ENCODE peak calls at places on chromosomes 7 and 10, in ten cellular contexts. D is cardiac muscle cell; J is brain microvascular endothelial cell; Q is esophagus squamous epithelium; B is K562; V is CD8-positive, alpha-beta T cell; N is AG10803; H is astrocyte of the spinal cord; X is heart right ventricle; M is psoas muscle. C is an unnamed sample.

GRCh38 chr10:26805567-26806245 is 55.1 kb downstream of the ABI1 start:
- DNase-seq in B (no peak), V (no peak), N (peak; percentile 35), M (no peak), H (peak; percentile 17), X (no peak), Q (no peak), J (peak; percentile 28), D (no peak), C (no peak)

GRCh38 chr7:134886353-134887057 is 99.8 kb upstream of the AGBL3 start:
- DNase-seq in J (peak; percentile 77), B (no peak), N (peak; percentile 72), V (no peak), Q (no peak), M (peak; percentile 28), H (peak; percentile 82), X (no peak), D (peak; percentile 37), C (peak; percentile 63)

GRCh38 chr10:69665457-69666320 is 35.6 kb downstream of the FAM241B start:
- DNase-seq in Q (no peak), D (no peak), B (no peak), H (no peak), X (no peak), M (no peak), V (no peak), J (no peak), N (no peak), C (no peak)

GRCh38 chr7:120741371-120742042 is 116.4 kb downstream of the TSPAN12 start:
- DNase-seq in B (no peak), J (no peak), X (no peak), Q (no peak), D (no peak), M (no peak), N (no peak), H (no peak), V (no peak), C (no peak)

GRCh38 chr10:95447733-95448132 is 113.4 kb downstream of the SORBS1 start:
- DNase-seq in X (no peak), V (no peak), Q (no peak), M (no peak), H (peak; percentile 33), J (no peak), N (peak; percentile 28), D (no peak), B (no peak), C (no peak)

GRCh38 chr7:107564553-107565298 is 955 bp downstream of the DUS4L start:
- DNase-seq in X (no peak), J (peak; percentile 18), B (no peak), M (no peak), V (no peak), Q (no peak), D (no peak), H (peak; percentile 86), N (peak; percentile 83), C (peak; percentile 68)

GRCh38 chr10:130025811-130026510 is 61.9 kb upstream of the EBF3 start:
- DNase-seq in M (no peak), Q (no peak), D (no peak), J (no peak), B (no peak), X (no peak), V (no peak), H (no peak), N (no peak), C (peak; percentile 3)

GRCh38 chr10:786666-787512 is 97.4 kb upstream of the DIP2C start:
- DNase-seq in B (no peak), V (no peak), M (no peak), X (no peak), D (no peak), Q (no peak), N (no peak), J (no peak), H (no peak), C (no peak)

GRCh38 chr10:117550042-117550441 is 7.5 kb downstream of the EMX2 start:
- DNase-seq in V (no peak), H (no peak), D (no peak), X (no peak), M (no peak), B (no peak), J (no peak), Q (no peak), N (no peak), C (no peak)

DNA sequence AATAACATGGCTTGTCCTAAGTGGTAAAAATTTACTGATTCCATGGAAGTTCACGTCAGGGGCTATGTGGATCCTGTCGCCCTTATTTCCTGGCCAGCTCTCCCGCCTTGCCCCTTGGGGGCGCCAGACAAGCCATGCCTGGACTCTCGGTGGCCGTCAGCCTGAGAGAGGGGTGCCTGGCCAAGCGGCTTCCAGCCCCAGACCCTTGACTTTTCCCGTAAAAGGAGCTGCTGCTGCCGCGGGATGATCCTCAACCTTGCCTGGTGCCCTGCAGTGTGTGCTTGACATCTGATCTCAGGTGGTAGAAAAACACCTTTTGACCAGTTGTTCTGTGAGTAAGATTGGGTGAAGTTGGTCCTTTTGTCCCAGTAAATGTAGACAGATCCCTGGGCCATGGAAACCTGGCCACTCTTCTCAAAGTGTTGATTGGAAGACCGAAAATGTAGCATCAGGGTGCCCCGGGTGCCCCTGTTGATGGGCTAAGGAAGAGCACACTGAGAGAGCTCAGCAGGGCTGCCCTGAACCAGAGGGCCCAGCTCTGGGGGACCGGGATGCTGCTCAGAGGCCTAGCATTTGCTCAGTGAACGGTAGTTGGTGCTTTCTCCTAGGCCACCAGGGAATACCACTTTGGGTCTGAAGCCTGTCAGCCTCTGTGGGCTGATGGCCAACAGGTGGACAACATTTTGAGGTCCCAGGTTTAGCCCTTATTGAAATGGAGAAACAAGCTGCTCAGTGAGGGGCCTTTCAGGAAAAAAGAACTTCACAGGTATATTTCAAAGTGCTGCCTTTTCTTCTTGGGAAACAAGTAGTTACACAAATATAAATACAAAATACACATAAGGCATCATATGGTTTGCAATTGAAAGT is 162.5 kb downstream of the LRMDA start:
- DNase-seq in N (no peak), D (no peak), H (no peak), J (no peak), V (no peak), M (no peak), X (no peak), Q (no peak), B (peak; percentile 27), C (no peak)
- TF ChIP-seq CTCF in N (no peak), D (no peak), H (peak; percentile 31), J (peak; percentile 45), V (no peak), M (no peak), X (no peak), Q (no peak), B (peak; percentile 56), C (no peak)

GRCh38 chr10:101087965-101088364 is 26.2 kb downstream of the KAZALD1 start:
- DNase-seq in V (no peak), N (no peak), J (no peak), H (no peak), X (no peak), M (no peak), D (no peak), B (no peak), Q (no peak), C (no peak)

GRCh38 chr10:101091546-101092290 is 29.9 kb downstream of the KAZALD1 start:
- DNase-seq in J (peak; percentile 4), D (no peak), H (no peak), X (no peak), N (no peak), B (no peak), Q (no peak), V (no peak), M (no peak), C (no peak)

GRCh38 chr10:101092742-101093386 is 31.1 kb downstream of the KAZALD1 start:
- DNase-seq in H (no peak), Q (no peak), M (no peak), D (no peak), X (no peak), J (no peak), N (no peak), V (no peak), B (no peak), C (no peak)

GRCh38 chr10:101089520-101090299 is 27.9 kb downstream of the KAZALD1 start:
- DNase-seq in H (no peak), B (no peak), M (no peak), V (no peak), Q (no peak), J (no peak), N (no peak), X (no peak), D (no peak), C (no peak)

DNA sequence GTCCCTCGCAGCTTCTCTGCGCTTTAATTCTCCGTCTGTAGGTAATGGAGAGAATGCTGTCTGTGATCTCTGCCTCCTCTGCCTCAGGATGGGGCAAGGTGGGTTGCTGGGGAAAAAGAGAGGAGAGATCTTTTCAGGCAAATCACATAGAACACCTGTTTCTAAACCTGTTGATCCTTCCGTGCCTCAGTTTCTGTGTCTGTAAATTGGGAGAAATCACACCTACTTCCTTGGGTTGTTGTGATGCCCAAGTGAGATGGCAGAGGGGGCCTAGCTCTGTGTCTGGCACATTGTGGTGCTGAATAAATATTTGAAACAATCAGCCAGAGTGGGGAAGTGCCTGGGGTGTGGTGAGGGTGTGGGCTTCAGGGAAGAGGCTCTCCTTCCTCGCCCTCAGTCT is 28.8 kb downstream of the KAZALD1 start:
- DNase-seq in B (no peak), D (no peak), M (no peak), X (no peak), Q (no peak), J (no peak), N (no peak), V (no peak), H (no peak), C (no peak)
- H3K4me3 ChIP-seq in B (no peak overlapping the region), D (no peak overlapping the region), M (no peak overlapping the region), X (no peak overlapping the region), Q (no peak overlapping the region), J (no peak overlapping the region), N (no peak overlapping the region), V (no peak overlapping the region), H (no peak overlapping the region), C (no peak overlapping the region)

DNA sequence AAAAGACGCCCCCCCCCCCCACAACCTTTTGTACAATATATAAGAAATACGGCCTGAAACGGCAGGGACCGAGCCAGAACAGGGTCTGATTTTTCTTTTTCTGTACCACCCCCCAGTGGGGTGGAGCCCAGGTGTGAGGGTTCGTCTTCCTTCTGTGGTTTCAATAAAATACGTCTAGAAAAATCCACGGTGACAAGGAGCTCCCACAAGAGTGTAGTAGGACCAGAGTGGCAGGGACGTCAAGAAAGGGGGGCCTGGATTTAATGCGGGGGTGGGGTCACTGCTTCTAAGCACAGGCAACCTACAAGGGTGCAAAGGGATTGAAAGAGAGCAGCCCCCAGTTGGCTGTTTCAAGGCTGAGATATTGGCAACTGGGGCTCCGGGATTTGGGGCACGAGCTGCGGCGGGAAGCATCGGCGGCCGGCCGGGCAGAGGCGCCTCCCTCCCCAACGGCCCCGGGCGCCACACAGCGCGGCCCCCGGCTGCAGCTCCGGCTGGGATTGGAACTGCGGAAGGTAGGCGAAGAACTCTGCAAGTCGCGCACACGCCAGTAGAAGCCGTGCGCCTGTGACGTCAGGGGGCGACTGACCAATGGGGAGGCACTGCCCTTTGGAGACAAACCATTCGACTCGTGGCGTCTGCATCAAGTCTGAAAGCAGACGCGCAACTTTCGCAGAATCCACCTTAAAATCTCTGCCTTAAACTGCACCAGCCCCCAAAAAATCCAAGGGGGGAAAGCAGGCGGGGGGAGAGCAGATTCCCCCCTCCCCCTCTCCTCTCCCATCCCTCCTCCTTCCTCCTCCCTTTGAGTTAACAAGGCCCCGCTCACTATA is at the start of gene DLX6:
- DNase-seq in Q (no peak), H (no peak), B (no peak), V (no peak), M (no peak), X (no peak), D (peak; percentile 78), J (no peak), N (peak; percentile 16), C (no peak)
- TF ChIP-seq CTCF in Q (no peak), H (no peak), B (no peak), V (no peak), M (no peak), X (no peak), D (no peak), J (no peak), N (no peak), C (no peak)

GRCh38 chr10:14995964-14996565 is 36.9 kb downstream of the MEIG1 start:
- DNase-seq in N (no peak), H (no peak), X (no peak), M (no peak), J (no peak), Q (no peak), V (no peak), D (no peak), B (no peak), C (no peak)
- H3K4me3 ChIP-seq in N (no peak overlapping the region), H (peak overlapping the region; percentile 18), X (no peak overlapping the region), M (no peak overlapping the region), J (peak overlapping the region; percentile 49), Q (no peak overlapping the region), V (no peak overlapping the region), D (no peak overlapping the region), B (no peak overlapping the region), C (peak overlapping the region; percentile 43)